ENCODE peak calls at places on chromosomes 12 and 14, in ten cellular contexts. U, A, P, B, E, L, D, Z, X and S are unnamed samples. For H3K4me1 and H3K9me3, the result is how much of the 10 kb centered on the place peaks cover.

GRCh38 chr14:105537580-105538474 is 11.4 kb downstream of the TMEM121 start:
- DNase-seq in D (peak), U (peak), B (peak), E (peak), P (no peak), Z (peak), L (peak), X (peak), A (no peak), S (peak)

GRCh38 chr12:31263661-31264060 is 62.3 kb downstream of the SINHCAF start:
- DNase-seq in L (no peak), U (no peak), B (no peak), Z (no peak), E (no peak), X (no peak), A (no peak), D (no peak), P (no peak), S (no peak)

GRCh38 chr12:22353615-22354325 is 19.3 kb upstream of the ST8SIA1 start:
- DNase-seq in X (no peak), P (no peak), D (no peak), B (no peak), E (no peak), L (no peak), A (no peak), U (no peak), Z (no peak), S (no peak)

GRCh38 chr12:132899033-132899432 is 11.6 kb upstream of the CHFR start:
- DNase-seq in L (no peak), E (no peak), B (no peak), P (peak), Z (no peak), D (no peak), U (no peak), A (peak), X (peak), S (no peak)

GRCh38 chr14:75277796-75278421 is 719 bp upstream of the FOS start:
- DNase-seq in B (no peak), D (no peak), U (no peak), X (peak), Z (no peak), P (no peak), L (no peak), A (peak), E (no peak), S (no peak)

GRCh38 chr12:49824886-49825285 is 3.3 kb downstream of the NCKAP5L start:
- DNase-seq in X (peak), U (no peak), P (peak), Z (peak), A (peak), B (no peak), D (no peak), L (peak), E (no peak), S (no peak)

GRCh38 chr14:101735453-101735852 is 26.1 kb upstream of the PPP2R5C start:
- DNase-seq in P (no peak), D (no peak), U (no peak), A (no peak), E (no peak), L (no peak), B (no peak), X (no peak), Z (no peak), S (no peak)

GRCh38 chr14:103329421-103330347 is 4.4 kb upstream of the EIF5 start:
- DNase-seq in E (peak), P (peak), B (peak), X (peak), Z (peak), L (no peak), A (peak), U (peak), D (no peak), S (no peak)

GRCh38 chr12:46407360-46407759 is 34.8 kb upstream of the SLC38A2 start:
- DNase-seq in L (no peak), A (no peak), X (peak), P (peak), U (no peak), Z (no peak), B (no peak), E (no peak), D (no peak), S (no peak)

GRCh38 chr14:71403673-71404072 is 496.4 kb downstream of the PCNX1 start:
- DNase-seq in Z (no peak), D (no peak), E (no peak), X (peak), U (peak), P (no peak), B (no peak), A (peak), L (no peak), S (no peak)

GRCh38 chr14:78399316-78399889 is 229.2 kb downstream of the NRXN3 start:
- DNase-seq in B (no peak), A (no peak), X (no peak), P (no peak), D (no peak), U (peak), Z (no peak), E (peak), L (peak), S (no peak)

DNA sequence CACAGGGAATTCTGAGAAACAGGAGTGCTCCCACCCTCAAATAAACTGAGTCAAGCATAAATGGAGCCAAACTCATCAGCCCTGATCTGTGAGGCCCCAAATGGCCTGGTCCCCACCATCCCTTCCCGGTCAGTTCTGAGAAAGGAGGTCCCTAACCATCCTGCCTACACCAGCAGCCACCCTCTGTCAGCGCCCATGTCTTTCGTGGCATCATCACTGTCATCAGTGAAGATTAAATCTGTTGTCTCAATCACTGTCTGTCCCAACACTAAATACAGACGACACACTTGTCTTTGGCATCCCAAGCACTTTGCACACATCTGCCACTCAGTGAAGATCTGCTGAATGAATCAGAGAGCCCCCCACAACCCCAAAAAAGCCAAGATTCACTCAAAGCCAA is 22.4 kb downstream of the VPS37B start:
- DNase-seq in A (no peak), B (no peak), P (no peak), E (no peak), U (no peak), X (no peak), D (no peak), Z (no peak), L (no peak), S (no peak)
- H3K4me1 ChIP-seq in A (under half), B (under half), P (under half), E (under half), U (half or more), X (under half), D (half or more), Z (half or more), L (under half), S (under half)

DNA sequence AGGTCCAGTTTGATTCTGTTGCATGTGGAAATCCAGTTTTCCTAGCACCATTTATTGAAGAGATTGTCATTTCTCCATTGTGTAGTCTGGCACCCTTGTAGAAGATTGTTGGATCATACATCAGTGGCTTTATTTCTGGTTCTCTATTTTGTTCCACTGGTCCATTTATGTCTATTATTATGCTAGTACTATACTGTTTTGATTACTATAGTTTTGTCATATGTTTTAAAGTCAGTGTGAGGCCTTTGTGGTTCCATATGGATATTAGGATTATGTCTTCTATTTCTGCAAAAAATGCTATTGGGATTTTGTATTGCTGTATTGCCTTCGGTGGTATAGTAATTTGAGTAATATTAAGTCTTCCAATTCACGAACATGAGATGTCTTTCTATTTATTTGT is 51.4 kb downstream of the LEMD3 start:
- DNase-seq in A (no peak), P (no peak), Z (no peak), X (no peak), B (no peak), L (no peak), U (no peak), E (no peak), D (no peak), S (no peak)
- H3K9me3 ChIP-seq in A (under half), P (under half), Z (under half), X (under half), B (under half), L (under half), U (under half), E (under half), D (under half), S (under half)

GRCh38 chr12:51869931-51870330 is 18.0 kb upstream of the ANKRD33 start:
- DNase-seq in A (no peak), L (no peak), D (no peak), U (no peak), E (no peak), B (no peak), Z (no peak), X (no peak), P (no peak), S (no peak)

GRCh38 chr12:51867796-51868428 is 19.4 kb upstream of the FIGNL2 start:
- DNase-seq in D (peak), X (no peak), Z (no peak), E (no peak), U (no peak), P (no peak), B (no peak), L (no peak), A (no peak), S (no peak)

GRCh38 chr12:51871126-51871525 is 16.8 kb upstream of the ANKRD33 start:
- DNase-seq in P (no peak), E (no peak), D (no peak), L (no peak), B (no peak), A (no peak), Z (peak), X (no peak), U (no peak), S (no peak)

GRCh38 chr12:51868821-51869489 is 18.9 kb upstream of the ANKRD33 start:
- DNase-seq in L (no peak), B (no peak), U (no peak), X (no peak), E (no peak), P (no peak), D (peak), Z (no peak), A (no peak), S (no peak)

GRCh38 chr12:51869490-51869865 is 18.4 kb upstream of the ANKRD33 start:
- DNase-seq in U (no peak), E (no peak), L (no peak), Z (no peak), A (no peak), B (no peak), D (no peak), X (no peak), P (no peak), S (no peak)
- H3K4me3 ChIP-seq in U (no peak), E (peak), L (peak), Z (no peak), A (peak), B (no peak), D (no peak), X (no peak), P (peak), S (peak)

DNA sequence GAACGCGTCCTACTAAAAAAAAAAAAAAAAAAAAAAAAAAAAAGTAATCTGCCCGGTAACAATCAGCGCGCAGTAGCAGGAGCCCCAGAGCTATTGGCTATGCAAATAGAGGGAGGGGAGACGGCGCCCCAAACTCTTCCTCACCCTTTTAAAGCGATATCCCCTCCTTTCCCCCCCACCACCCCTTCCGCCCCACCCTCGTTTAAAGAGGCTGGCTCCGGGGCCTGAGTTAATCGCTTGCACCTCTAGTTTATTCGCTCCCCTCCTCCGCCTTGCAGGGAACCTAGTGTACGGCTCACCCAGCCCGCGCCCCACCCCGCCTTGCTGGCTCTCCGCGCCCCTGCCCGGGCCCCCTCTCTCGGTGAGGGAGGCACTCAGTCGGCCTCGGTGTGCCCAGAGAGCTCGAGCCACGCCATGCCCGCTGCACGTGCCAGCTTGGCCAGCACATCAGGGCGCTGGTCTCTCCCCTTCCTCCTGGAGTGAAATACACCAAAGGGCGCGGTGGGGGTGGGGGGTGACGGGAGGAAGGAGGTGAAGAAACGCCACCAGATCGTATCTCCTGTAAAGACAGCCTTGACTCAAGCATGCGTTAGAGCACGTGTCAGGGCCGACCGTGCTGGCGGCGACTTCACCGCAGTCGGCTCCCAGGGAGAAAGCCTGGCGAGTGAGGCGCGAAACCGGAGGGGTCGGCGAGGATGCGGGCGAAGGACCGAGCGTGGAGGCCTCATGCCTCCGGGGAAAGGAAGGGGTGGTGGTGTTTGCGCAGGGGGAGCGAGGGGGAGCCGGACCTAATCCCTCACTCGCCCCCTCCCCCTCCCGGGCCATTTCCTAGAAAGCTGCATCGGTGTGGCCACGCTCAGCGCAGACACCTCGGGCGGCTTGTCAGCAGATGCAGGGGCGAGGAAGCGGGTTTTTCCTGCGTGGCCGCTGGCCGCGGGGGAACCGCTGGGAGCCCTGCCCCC is 1.3 kb upstream of the CCND2 start:
- DNase-seq in E (peak), L (peak), X (peak), U (peak), B (no peak), P (peak), D (peak), A (peak), Z (peak), S (no peak)
- H3K4me1 ChIP-seq in E (under half), L (under half), X (under half), U (under half), B (half or more), P (under half), D (half or more), A (under half), Z (half or more), S (under half)